ENCODE peak calls at places on chromosomes 4 and X, in ten cellular contexts. One of them, this sample, is unnamed.
A peak's percentile ranks its signal among the peaks of the same experiment; 100 is the strongest.

GRCh38 chrX:77160301-77160700 is 286.9 kb upstream of the FGF16 start:
- DNase-seq in heart right ventricle: peak; percentile 8
- DNase-seq in heart left ventricle: no peak
- DNase-seq in right lobe of liver: no peak
- DNase-seq in HCT116: no peak
- DNase-seq in tibial nerve: no peak
- DNase-seq in BE2C: peak; percentile 21
- DNase-seq in CD8-positive, alpha-beta T cell: no peak
- DNase-seq in lower lobe of right lung: no peak
- DNase-seq in IMR-90: no peak
- DNase-seq in this sample: no peak

GRCh38 chr4:148017801-148018200 is 285.9 kb downstream of the ARHGAP10 start:
- DNase-seq in heart right ventricle: no peak
- DNase-seq in heart left ventricle: no peak
- DNase-seq in right lobe of liver: no peak
- DNase-seq in HCT116: no peak
- DNase-seq in tibial nerve: no peak
- DNase-seq in BE2C: no peak
- DNase-seq in CD8-positive, alpha-beta T cell: no peak
- DNase-seq in lower lobe of right lung: no peak
- DNase-seq in IMR-90: no peak
- DNase-seq in this sample: no peak

GRCh38 chr4:149161247-149161646 is 654.4 kb downstream of the IQCM start:
- DNase-seq in heart right ventricle: no peak
- DNase-seq in heart left ventricle: peak; percentile 15
- DNase-seq in right lobe of liver: no peak
- DNase-seq in HCT116: no peak
- DNase-seq in tibial nerve: no peak
- DNase-seq in BE2C: no peak
- DNase-seq in CD8-positive, alpha-beta T cell: no peak
- DNase-seq in lower lobe of right lung: no peak
- DNase-seq in IMR-90: peak; percentile 68
- DNase-seq in this sample: no peak

GRCh38 chr4:54645830-54646229 is 11.9 kb upstream of the KIT start:
- DNase-seq in heart right ventricle: no peak
- DNase-seq in heart left ventricle: no peak
- DNase-seq in right lobe of liver: no peak
- DNase-seq in HCT116: no peak
- DNase-seq in tibial nerve: no peak
- DNase-seq in BE2C: no peak
- DNase-seq in CD8-positive, alpha-beta T cell: no peak
- DNase-seq in lower lobe of right lung: no peak
- DNase-seq in IMR-90: no peak
- DNase-seq in this sample: no peak

GRCh38 chr4:15234585-15235126 is 193.2 kb upstream of the C1QTNF7 start:
- DNase-seq in heart right ventricle: no peak
- DNase-seq in heart left ventricle: no peak
- DNase-seq in right lobe of liver: no peak
- DNase-seq in HCT116: no peak
- DNase-seq in tibial nerve: no peak
- DNase-seq in BE2C: no peak
- DNase-seq in CD8-positive, alpha-beta T cell: no peak
- DNase-seq in lower lobe of right lung: no peak
- DNase-seq in IMR-90: peak; percentile 98
- DNase-seq in this sample: no peak

GRCh38 chr4:140866492-140867005 is 110.4 kb upstream of the TBC1D9 start:
- DNase-seq in heart right ventricle: no peak
- DNase-seq in heart left ventricle: no peak
- DNase-seq in right lobe of liver: no peak
- DNase-seq in HCT116: no peak
- DNase-seq in tibial nerve: no peak
- DNase-seq in BE2C: no peak
- DNase-seq in CD8-positive, alpha-beta T cell: no peak
- DNase-seq in lower lobe of right lung: no peak
- DNase-seq in IMR-90: no peak
- DNase-seq in this sample: no peak

GRCh38 chrX:101051549-101052302 is at the start of gene TRMT2B:
- DNase-seq in heart right ventricle: peak; percentile 74
- DNase-seq in heart left ventricle: peak; percentile 69
- DNase-seq in right lobe of liver: peak; percentile 78
- DNase-seq in HCT116: peak; percentile 52
- DNase-seq in tibial nerve: peak; percentile 58
- DNase-seq in BE2C: peak; percentile 9
- DNase-seq in CD8-positive, alpha-beta T cell: peak; percentile 85
- DNase-seq in lower lobe of right lung: peak; percentile 89
- DNase-seq in IMR-90: peak; percentile 64
- DNase-seq in this sample: peak; percentile 80

GRCh38 chr4:70718811-70719604 is 2.8 kb upstream of the RUFY3 start:
- DNase-seq in heart right ventricle: no peak
- DNase-seq in heart left ventricle: no peak
- DNase-seq in right lobe of liver: no peak
- DNase-seq in HCT116: no peak
- DNase-seq in tibial nerve: no peak
- DNase-seq in BE2C: no peak
- DNase-seq in CD8-positive, alpha-beta T cell: no peak
- DNase-seq in lower lobe of right lung: no peak
- DNase-seq in IMR-90: no peak
- DNase-seq in this sample: no peak

GRCh38 chr4:121138014-121138413 is 26.1 kb downstream of the TNIP3 start:
- DNase-seq in heart right ventricle: no peak
- DNase-seq in heart left ventricle: no peak
- DNase-seq in right lobe of liver: no peak
- DNase-seq in HCT116: no peak
- DNase-seq in tibial nerve: no peak
- DNase-seq in BE2C: no peak
- DNase-seq in CD8-positive, alpha-beta T cell: no peak
- DNase-seq in lower lobe of right lung: no peak
- DNase-seq in IMR-90: no peak
- DNase-seq in this sample: no peak

GRCh38 chr4:26183017-26183416 is 137.8 kb upstream of the RBPJ start:
- DNase-seq in heart right ventricle: no peak
- DNase-seq in heart left ventricle: no peak
- DNase-seq in right lobe of liver: no peak
- DNase-seq in HCT116: no peak
- DNase-seq in tibial nerve: no peak
- DNase-seq in BE2C: no peak
- DNase-seq in CD8-positive, alpha-beta T cell: no peak
- DNase-seq in lower lobe of right lung: no peak
- DNase-seq in IMR-90: peak; percentile 79
- DNase-seq in this sample: no peak

GRCh38 chr4:78171482-78171881 is 114.4 kb downstream of the FRAS1 start:
- DNase-seq in heart right ventricle: no peak
- DNase-seq in heart left ventricle: no peak
- DNase-seq in right lobe of liver: no peak
- DNase-seq in HCT116: no peak
- DNase-seq in tibial nerve: no peak
- DNase-seq in BE2C: no peak
- DNase-seq in CD8-positive, alpha-beta T cell: no peak
- DNase-seq in lower lobe of right lung: no peak
- DNase-seq in IMR-90: no peak
- DNase-seq in this sample: no peak

GRCh38 chr4:40675166-40675565 is 45.5 kb upstream of the RBM47 start:
- DNase-seq in heart right ventricle: no peak
- DNase-seq in heart left ventricle: no peak
- DNase-seq in right lobe of liver: no peak
- DNase-seq in HCT116: no peak
- DNase-seq in tibial nerve: no peak
- DNase-seq in BE2C: no peak
- DNase-seq in CD8-positive, alpha-beta T cell: no peak
- DNase-seq in lower lobe of right lung: no peak
- DNase-seq in IMR-90: no peak
- DNase-seq in this sample: no peak

GRCh38 chr4:177369372-177369771 is 59.7 kb downstream of the NEIL3 start:
- DNase-seq in heart right ventricle: no peak
- DNase-seq in heart left ventricle: no peak
- DNase-seq in right lobe of liver: no peak
- DNase-seq in HCT116: no peak
- DNase-seq in tibial nerve: no peak
- DNase-seq in BE2C: no peak
- DNase-seq in CD8-positive, alpha-beta T cell: no peak
- DNase-seq in lower lobe of right lung: no peak
- DNase-seq in IMR-90: peak; percentile 91
- DNase-seq in this sample: no peak

GRCh38 chrX:73930300-73930699 is 367.3 kb downstream of the CHIC1 start:
- DNase-seq in heart right ventricle: no peak
- DNase-seq in heart left ventricle: no peak
- DNase-seq in right lobe of liver: no peak
- DNase-seq in HCT116: no peak
- DNase-seq in tibial nerve: no peak
- DNase-seq in BE2C: no peak
- DNase-seq in CD8-positive, alpha-beta T cell: no peak
- DNase-seq in lower lobe of right lung: no peak
- DNase-seq in IMR-90: peak; percentile 70
- DNase-seq in this sample: no peak

GRCh38 chrX:153966841-153967535 is 4.6 kb downstream of the HCFC1 start:
- DNase-seq in heart right ventricle: no peak
- DNase-seq in heart left ventricle: no peak
- DNase-seq in right lobe of liver: no peak
- DNase-seq in HCT116: no peak
- DNase-seq in tibial nerve: no peak
- DNase-seq in BE2C: peak; percentile 5
- DNase-seq in CD8-positive, alpha-beta T cell: no peak
- DNase-seq in lower lobe of right lung: no peak
- DNase-seq in IMR-90: peak; percentile 43
- DNase-seq in this sample: no peak

GRCh38 chr4:112515278-112516075 is 503 bp downstream of the NEUROG2 start:
- DNase-seq in heart right ventricle: peak; percentile 18
- DNase-seq in heart left ventricle: no peak
- DNase-seq in right lobe of liver: no peak
- DNase-seq in HCT116: no peak
- DNase-seq in tibial nerve: no peak
- DNase-seq in BE2C: peak; percentile 49
- DNase-seq in CD8-positive, alpha-beta T cell: no peak
- DNase-seq in lower lobe of right lung: no peak
- DNase-seq in IMR-90: no peak
- DNase-seq in this sample: no peak

GRCh38 chrX:101619336-101619735 is 1.5 kb upstream of the ARMCX6 start:
- DNase-seq in heart right ventricle: no peak
- DNase-seq in heart left ventricle: no peak
- DNase-seq in right lobe of liver: no peak
- DNase-seq in HCT116: no peak
- DNase-seq in tibial nerve: no peak
- DNase-seq in BE2C: no peak
- DNase-seq in CD8-positive, alpha-beta T cell: no peak
- DNase-seq in lower lobe of right lung: no peak
- DNase-seq in IMR-90: peak; percentile 22
- DNase-seq in this sample: no peak

GRCh38 chrX:77446029-77446585 is 1.1 kb upstream of the FGF16 start:
- DNase-seq in heart right ventricle: peak; percentile 15
- DNase-seq in heart left ventricle: no peak
- DNase-seq in right lobe of liver: peak; percentile 29
- DNase-seq in HCT116: no peak
- DNase-seq in tibial nerve: no peak
- DNase-seq in BE2C: no peak
- DNase-seq in CD8-positive, alpha-beta T cell: no peak
- DNase-seq in lower lobe of right lung: peak; percentile 42
- DNase-seq in IMR-90: no peak
- DNase-seq in this sample: no peak

GRCh38 chr4:150683775-150684350 is 101.9 kb downstream of the MAB21L2 start:
- DNase-seq in heart right ventricle: no peak
- DNase-seq in heart left ventricle: no peak
- DNase-seq in right lobe of liver: no peak
- DNase-seq in HCT116: no peak
- DNase-seq in tibial nerve: no peak
- DNase-seq in BE2C: no peak
- DNase-seq in CD8-positive, alpha-beta T cell: no peak
- DNase-seq in lower lobe of right lung: no peak
- DNase-seq in IMR-90: no peak
- DNase-seq in this sample: no peak

GRCh38 chr4:28886934-28887333 is 1833.2 kb upstream of the PCDH7 start:
- DNase-seq in heart right ventricle: no peak
- DNase-seq in heart left ventricle: no peak
- DNase-seq in right lobe of liver: no peak
- DNase-seq in HCT116: no peak
- DNase-seq in tibial nerve: no peak
- DNase-seq in BE2C: no peak
- DNase-seq in CD8-positive, alpha-beta T cell: no peak
- DNase-seq in lower lobe of right lung: no peak
- DNase-seq in IMR-90: peak; percentile 54
- DNase-seq in this sample: no peak
- H3K9me3 ChIP-seq in heart right ventricle: no peaks in the 10 kb centered on the region
- H3K9me3 ChIP-seq in heart left ventricle: no peaks in the 10 kb centered on the region
- H3K9me3 ChIP-seq in right lobe of liver: no peaks in the 10 kb centered on the region
- H3K9me3 ChIP-seq in HCT116: no peaks in the 10 kb centered on the region
- H3K9me3 ChIP-seq in tibial nerve: no peaks in the 10 kb centered on the region
- H3K9me3 ChIP-seq in BE2C: no peaks in the 10 kb centered on the region
- H3K9me3 ChIP-seq in CD8-positive, alpha-beta T cell: no peaks in the 10 kb centered on the region
- H3K9me3 ChIP-seq in lower lobe of right lung: no peaks in the 10 kb centered on the region
- H3K9me3 ChIP-seq in IMR-90: no peaks in the 10 kb centered on the region
- H3K9me3 ChIP-seq in this sample: peaks cover 3% of the 10 kb centered on the region

GRCh38 chr4:158710814-158711213 is 12.4 kb downstream of the PPID start:
- DNase-seq in heart right ventricle: no peak
- DNase-seq in heart left ventricle: no peak
- DNase-seq in right lobe of liver: no peak
- DNase-seq in HCT116: no peak
- DNase-seq in tibial nerve: no peak
- DNase-seq in BE2C: no peak
- DNase-seq in CD8-positive, alpha-beta T cell: no peak
- DNase-seq in lower lobe of right lung: no peak
- DNase-seq in IMR-90: peak; percentile 8
- DNase-seq in this sample: no peak
- TF ChIP-seq CTCF in heart right ventricle: no peak
- TF ChIP-seq CTCF in heart left ventricle: no peak
- TF ChIP-seq CTCF in right lobe of liver: no peak
- TF ChIP-seq CTCF in HCT116: no peak
- TF ChIP-seq CTCF in tibial nerve: no peak
- TF ChIP-seq CTCF in BE2C: peak; percentile 24
- TF ChIP-seq CTCF in CD8-positive, alpha-beta T cell: no peak
- TF ChIP-seq CTCF in lower lobe of right lung: no peak
- TF ChIP-seq CTCF in IMR-90: peak; percentile 43
- TF ChIP-seq CTCF in this sample: no peak

DNA sequence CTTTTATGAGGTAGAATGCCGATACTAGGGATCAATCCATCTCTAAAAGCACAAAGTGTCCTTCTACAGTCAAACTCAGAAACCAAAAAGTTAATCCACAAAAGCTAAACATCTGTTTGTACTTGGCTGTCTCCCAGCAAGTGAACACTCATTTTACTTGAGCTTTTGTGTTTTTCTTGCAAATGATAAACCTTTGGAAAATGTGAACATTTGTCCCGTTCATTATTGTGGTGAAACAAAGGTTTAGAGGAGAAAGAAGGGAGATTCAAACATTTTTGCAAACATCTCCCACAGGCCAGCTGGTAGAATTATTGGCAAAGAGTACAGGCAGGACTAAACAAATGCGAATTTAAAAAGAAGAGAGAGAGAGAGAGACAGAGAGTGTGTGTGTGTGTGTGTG is 300.6 kb upstream of the SPANXN1 start:
- DNase-seq in heart right ventricle: no peak
- DNase-seq in heart left ventricle: no peak
- DNase-seq in right lobe of liver: no peak
- DNase-seq in HCT116: no peak
- DNase-seq in tibial nerve: no peak
- DNase-seq in BE2C: no peak
- DNase-seq in CD8-positive, alpha-beta T cell: no peak
- DNase-seq in lower lobe of right lung: no peak
- DNase-seq in IMR-90: no peak
- DNase-seq in this sample: no peak
- H3K9me3 ChIP-seq in heart right ventricle: no peaks in the 10 kb centered on the region
- H3K9me3 ChIP-seq in heart left ventricle: no peaks in the 10 kb centered on the region
- H3K9me3 ChIP-seq in right lobe of liver: no peaks in the 10 kb centered on the region
- H3K9me3 ChIP-seq in HCT116: no peaks in the 10 kb centered on the region
- H3K9me3 ChIP-seq in tibial nerve: no peaks in the 10 kb centered on the region
- H3K9me3 ChIP-seq in BE2C: no peaks in the 10 kb centered on the region
- H3K9me3 ChIP-seq in CD8-positive, alpha-beta T cell: no peaks in the 10 kb centered on the region
- H3K9me3 ChIP-seq in lower lobe of right lung: no peaks in the 10 kb centered on the region
- H3K9me3 ChIP-seq in IMR-90: peaks cover 9% of the 10 kb centered on the region
- H3K9me3 ChIP-seq in this sample: no peaks in the 10 kb centered on the region

GRCh38 chr4:152310223-152310622 is 225.7 kb downstream of the FBXW7 start:
- DNase-seq in heart right ventricle: no peak
- DNase-seq in heart left ventricle: no peak
- DNase-seq in right lobe of liver: no peak
- DNase-seq in HCT116: no peak
- DNase-seq in tibial nerve: no peak
- DNase-seq in BE2C: no peak
- DNase-seq in CD8-positive, alpha-beta T cell: no peak
- DNase-seq in lower lobe of right lung: no peak
- DNase-seq in IMR-90: peak; percentile 82
- DNase-seq in this sample: no peak
- TF ChIP-seq CTCF in heart right ventricle: no peak
- TF ChIP-seq CTCF in heart left ventricle: no peak
- TF ChIP-seq CTCF in right lobe of liver: no peak
- TF ChIP-seq CTCF in HCT116: no peak
- TF ChIP-seq CTCF in tibial nerve: no peak
- TF ChIP-seq CTCF in BE2C: no peak
- TF ChIP-seq CTCF in CD8-positive, alpha-beta T cell: no peak
- TF ChIP-seq CTCF in lower lobe of right lung: no peak
- TF ChIP-seq CTCF in IMR-90: no peak
- TF ChIP-seq CTCF in this sample: no peak

This sample was measured in CD4-positive, alpha-beta T cell.